ENCODE peak calls at places on chromosomes 6 and 20, in seven cellular contexts. I, G, W, V, F, Z and R are unnamed samples.

GRCh38 chr6:155782320-155782730 is 326.7 kb upstream of the NOX3 start:
- DNase-seq in I (peak; percentile 25), G (peak; percentile 64), W (peak; percentile 90), V (no peak), F (no peak), Z (no peak), R (no peak)

GRCh38 chr20:61252601-61253263 is 671 bp downstream of the CDH4 start:
- DNase-seq in I (no peak), G (no peak), W (peak; percentile 35), V (no peak), F (no peak), Z (no peak), R (no peak)

GRCh38 chr6:113855500-113856010 is 1.6 kb upstream of the MARCKS start:
- DNase-seq in I (no peak), G (peak; percentile 22), W (peak; percentile 54), V (peak; percentile 85), F (no peak), Z (no peak), R (peak; percentile 69)

GRCh38 chr6:136923116-136923953 is 1.2 kb downstream of the SLC35D3 start:
- DNase-seq in I (no peak), G (no peak), W (no peak), V (no peak), F (no peak), Z (no peak), R (peak; percentile 32)

GRCh38 chr20:39190666-39191570 is 228.8 kb downstream of the DHX35 start:
- DNase-seq in I (no peak), G (no peak), W (no peak), V (no peak), F (peak; percentile 73), Z (no peak), R (peak; percentile 45)

GRCh38 chr20:61899971-61900370 is 165.7 kb downstream of the TAF4 start:
- DNase-seq in I (no peak), G (no peak), W (no peak), V (peak; percentile 55), F (no peak), Z (no peak), R (no peak)

GRCh38 chr20:1323830-1324597 is 4.9 kb downstream of the SDCBP2 start:
- DNase-seq in I (no peak), G (no peak), W (no peak), V (peak; percentile 64), F (no peak), Z (peak; percentile 17), R (peak; percentile 8)

GRCh38 chr6:123909989-123910388 is 106.3 kb downstream of the NKAIN2 start:
- DNase-seq in I (no peak), G (no peak), W (no peak), V (no peak), F (no peak), Z (no peak), R (no peak)

GRCh38 chr6:11258260-11259237 is 26.1 kb upstream of the NEDD9 start:
- DNase-seq in I (no peak), G (no peak), W (no peak), V (no peak), F (no peak), Z (peak; percentile 67), R (no peak)

GRCh38 chr6:161301338-161301737 is 27.5 kb upstream of the AGPAT4 start:
- DNase-seq in I (no peak), G (no peak), W (peak; percentile 91), V (no peak), F (no peak), Z (peak; percentile 67), R (no peak)

GRCh38 chr20:3712279-3712873 is at the start of gene SIGLEC1:
- DNase-seq in I (peak; percentile 34), G (no peak), W (peak; percentile 21), V (peak; percentile 85), F (no peak), Z (peak; percentile 83), R (peak; percentile 54)

GRCh38 chr6:124670801-124671200 is 291.4 kb upstream of the RNF217 start:
- DNase-seq in I (no peak), G (no peak), W (no peak), V (no peak), F (no peak), Z (no peak), R (no peak)

GRCh38 chr20:35328095-35328685 is 36.0 kb upstream of the FAM83C start:
- DNase-seq in I (no peak), G (no peak), W (no peak), V (no peak), F (no peak), Z (no peak), R (no peak)

GRCh38 chr6:149335924-149336323 is 18.4 kb downstream of the TAB2 start:
- DNase-seq in I (no peak), G (no peak), W (peak; percentile 51), V (no peak), F (no peak), Z (no peak), R (no peak)

GRCh38 chr6:129731396-129731795 is 21.4 kb upstream of the ARHGAP18 start:
- DNase-seq in I (no peak), G (no peak), W (no peak), V (no peak), F (no peak), Z (no peak), R (no peak)

GRCh38 chr6:158795516-158795915 is 23.7 kb downstream of the EZR start:
- DNase-seq in I (peak; percentile 20), G (no peak), W (no peak), V (no peak), F (no peak), Z (peak; percentile 14), R (no peak)

GRCh38 chr6:44068607-44069296 is 58.5 kb downstream of the MRPL14 start:
- DNase-seq in I (no peak), G (no peak), W (no peak), V (no peak), F (no peak), Z (no peak), R (no peak)

GRCh38 chr6:67277312-67277711 is 1357.8 kb upstream of the ADGRB3 start:
- DNase-seq in I (no peak), G (no peak), W (no peak), V (no peak), F (no peak), Z (no peak), R (no peak)

GRCh38 chr6:3696525-3696924 is 55.0 kb downstream of the PXDC1 start:
- DNase-seq in I (no peak), G (no peak), W (peak; percentile 50), V (no peak), F (no peak), Z (no peak), R (no peak)

DNA sequence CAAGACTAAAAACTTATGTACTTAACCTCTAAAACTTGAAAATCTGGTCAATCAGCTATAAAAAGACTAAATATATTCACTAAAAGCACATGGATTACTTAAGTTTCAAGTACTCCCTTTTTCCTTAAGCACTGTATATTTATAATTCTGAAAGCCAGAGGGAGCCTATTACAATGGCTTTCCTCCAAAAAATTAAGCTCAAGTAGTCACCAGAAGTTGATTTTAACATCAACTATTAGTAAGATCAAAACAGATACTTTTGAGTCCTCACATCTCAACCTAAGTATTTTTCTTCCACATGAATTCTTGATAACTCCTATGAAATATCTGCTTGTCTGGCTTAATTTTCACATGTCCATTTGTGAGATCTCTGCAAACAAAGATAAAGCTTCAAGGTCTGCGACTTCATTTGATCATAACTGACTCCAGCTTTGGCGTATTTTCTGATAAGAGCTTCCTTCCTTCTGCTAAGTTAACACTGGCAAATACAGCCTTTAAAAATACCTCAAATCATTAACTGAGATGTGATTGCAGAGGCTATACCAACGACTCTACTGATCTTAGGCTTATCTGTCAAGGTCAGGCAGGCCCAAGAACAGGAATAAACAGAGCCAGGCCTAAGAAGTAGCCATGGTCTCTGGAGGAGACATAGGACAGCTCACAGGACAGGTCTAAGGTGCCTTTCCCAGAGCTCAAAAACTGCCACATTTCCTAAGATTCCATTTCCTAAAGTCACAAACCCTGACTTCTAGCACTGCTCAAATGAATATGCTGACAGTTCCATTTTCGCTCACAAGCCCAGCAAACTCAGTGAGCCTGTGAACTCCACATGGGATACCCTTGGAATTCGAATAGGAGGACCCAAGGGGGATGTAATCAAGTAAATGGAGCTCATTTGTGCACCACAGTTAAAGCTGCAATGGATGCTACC is 10.0 kb downstream of the SNX5 start:
- DNase-seq in I (no peak), G (no peak), W (peak; percentile 40), V (no peak), F (no peak), Z (no peak), R (no peak)
- H3K4me3 ChIP-seq in I (no peak overlapping the region), G (no peak overlapping the region), W (no peak overlapping the region), V (no peak overlapping the region), F (no peak overlapping the region), Z (no peak overlapping the region), R (no peak overlapping the region)

DNA sequence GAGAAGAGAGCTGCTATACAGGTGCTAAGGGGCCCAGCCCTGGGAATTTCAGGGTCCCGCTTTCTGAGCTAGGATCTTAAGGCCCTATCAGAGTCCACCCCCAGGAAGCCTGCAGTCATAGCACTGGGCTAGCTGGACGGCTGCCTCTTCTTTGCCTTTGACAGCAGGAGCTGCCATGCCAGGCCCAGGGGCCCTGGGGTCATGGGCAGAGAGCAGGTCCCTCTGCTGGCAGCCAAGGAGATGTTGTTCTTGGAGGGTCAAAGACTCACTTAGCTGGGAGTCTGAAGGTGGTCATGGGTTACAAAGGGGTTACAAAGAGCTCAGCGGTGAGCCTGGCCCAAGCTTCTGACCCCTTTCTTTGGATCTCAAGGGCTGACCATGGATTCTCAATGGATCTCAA is 52.7 kb downstream of the RPP21 start:
- DNase-seq in I (no peak), G (no peak), W (no peak), V (no peak), F (no peak), Z (no peak), R (no peak)
- TF ChIP-seq CTCF in I (no peak), G (no peak), W (no peak), V (no peak), F (no peak), Z (no peak), R (no peak)

GRCh38 chr6:51414361-51414760 is 595.7 kb downstream of the TFAP2B start:
- DNase-seq in I (no peak), G (no peak), W (no peak), V (no peak), F (no peak), Z (no peak), R (no peak)

GRCh38 chr6:51415501-51415900 is 596.8 kb downstream of the TFAP2B start:
- DNase-seq in I (no peak), G (no peak), W (no peak), V (no peak), F (no peak), Z (no peak), R (no peak)

GRCh38 chr6:51411726-51412125 is 593.1 kb downstream of the TFAP2B start:
- DNase-seq in I (no peak), G (no peak), W (no peak), V (no peak), F (no peak), Z (no peak), R (no peak)

DNA sequence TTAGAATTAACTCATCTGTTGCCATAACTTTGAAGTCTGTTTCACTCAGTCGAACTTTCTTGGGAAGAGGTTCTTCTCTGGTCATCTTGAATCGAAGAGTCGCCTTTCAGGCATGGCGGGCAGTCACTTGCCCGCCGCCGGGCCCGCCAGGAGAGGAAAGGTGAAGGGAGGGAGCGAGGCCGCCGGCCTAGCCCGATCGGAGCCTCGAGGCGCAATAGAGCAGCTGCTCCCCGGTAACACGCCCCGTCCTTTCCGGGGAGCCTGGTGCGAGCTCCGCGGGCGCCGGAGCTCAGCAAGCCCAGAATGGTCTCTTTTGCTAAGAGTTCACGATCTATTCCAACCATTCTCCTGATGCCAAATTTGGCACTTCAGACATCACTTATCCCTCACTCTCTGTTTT is 591.8 kb downstream of the TFAP2B start:
- DNase-seq in I (no peak), G (no peak), W (no peak), V (no peak), F (no peak), Z (no peak), R (no peak)
- H3K4me1 ChIP-seq in I (no peaks in the 10 kb centered on the region), G (no peaks in the 10 kb centered on the region), W (no peaks in the 10 kb centered on the region), V (no peaks in the 10 kb centered on the region), F (no peaks in the 10 kb centered on the region), Z (no peaks in the 10 kb centered on the region), R (no peaks in the 10 kb centered on the region)

GRCh38 chr6:165616116-165616515 is 46.9 kb downstream of the PDE10A start:
- DNase-seq in I (no peak), G (no peak), W (peak; percentile 95), V (no peak), F (no peak), Z (no peak), R (no peak)
- H3K4me3 ChIP-seq in I (peak overlapping the region; percentile 3), G (no peak overlapping the region), W (no peak overlapping the region), V (no peak overlapping the region), F (peak overlapping the region; percentile 25), Z (no peak overlapping the region), R (no peak overlapping the region)